ENCODE peak calls at places on chromosomes 11 and 22, in seven cellular contexts. One of them, this sample, is unnamed.

GRCh38 chr11:12706531-12707499 is 32.6 kb downstream of the TEAD1 start:
- DNase-seq in PC-3: no peak
- DNase-seq in transverse colon: peak
- DNase-seq in heart right ventricle: peak
- DNase-seq in ovary: peak
- DNase-seq in adrenal gland: peak
- DNase-seq in right cardiac atrium: peak
- DNase-seq in this sample: no peak

GRCh38 chr11:1656670-1657069 is 27.1 kb downstream of the KRTAP5-5 start:
- DNase-seq in heart right ventricle: no peak
- DNase-seq in adrenal gland: no peak
- DNase-seq in ovary: no peak
- DNase-seq in PC-3: no peak
- DNase-seq in transverse colon: no peak
- DNase-seq in right cardiac atrium: no peak
- DNase-seq in this sample: no peak

GRCh38 chr11:11011617-11012016 is 153.8 kb upstream of the ZBED5 start:
- DNase-seq in PC-3: no peak
- DNase-seq in ovary: no peak
- DNase-seq in transverse colon: no peak
- DNase-seq in adrenal gland: no peak
- DNase-seq in right cardiac atrium: no peak
- DNase-seq in heart right ventricle: no peak
- DNase-seq in this sample: no peak

GRCh38 chr22:20396639-20397038 is 2.7 kb downstream of the ZNF74 start:
- DNase-seq in right cardiac atrium: no peak
- DNase-seq in ovary: no peak
- DNase-seq in heart right ventricle: no peak
- DNase-seq in transverse colon: no peak
- DNase-seq in adrenal gland: no peak
- DNase-seq in PC-3: no peak
- DNase-seq in this sample: no peak

GRCh38 chr11:94851864-94852581 is 83.9 kb downstream of the AMOTL1 start:
- DNase-seq in adrenal gland: no peak
- DNase-seq in ovary: no peak
- DNase-seq in transverse colon: no peak
- DNase-seq in right cardiac atrium: no peak
- DNase-seq in heart right ventricle: no peak
- DNase-seq in PC-3: peak
- DNase-seq in this sample: peak

GRCh38 chr11:111604392-111605009 is 2.3 kb downstream of the SIK2 start:
- DNase-seq in right cardiac atrium: no peak
- DNase-seq in ovary: no peak
- DNase-seq in PC-3: peak
- DNase-seq in heart right ventricle: no peak
- DNase-seq in transverse colon: no peak
- DNase-seq in adrenal gland: no peak
- DNase-seq in this sample: no peak

GRCh38 chr11:72004515-72005346 is 6.0 kb downstream of the IL18BP start:
- DNase-seq in adrenal gland: no peak
- DNase-seq in PC-3: no peak
- DNase-seq in transverse colon: no peak
- DNase-seq in ovary: no peak
- DNase-seq in right cardiac atrium: no peak
- DNase-seq in heart right ventricle: no peak
- DNase-seq in this sample: no peak

GRCh38 chr11:111735262-111736116 is 30.7 kb downstream of the PPP2R1B start:
- DNase-seq in transverse colon: peak
- DNase-seq in heart right ventricle: peak
- DNase-seq in right cardiac atrium: peak
- DNase-seq in PC-3: peak
- DNase-seq in ovary: peak
- DNase-seq in adrenal gland: peak
- DNase-seq in this sample: peak

GRCh38 chr22:19085233-19086043 is 36.8 kb downstream of the DGCR2 start:
- DNase-seq in ovary: no peak
- DNase-seq in transverse colon: no peak
- DNase-seq in PC-3: peak
- DNase-seq in right cardiac atrium: no peak
- DNase-seq in heart right ventricle: no peak
- DNase-seq in adrenal gland: no peak
- DNase-seq in this sample: no peak

GRCh38 chr11:8360086-8360828 is 96.6 kb upstream of the LMO1 start:
- DNase-seq in transverse colon: no peak
- DNase-seq in right cardiac atrium: no peak
- DNase-seq in ovary: no peak
- DNase-seq in adrenal gland: no peak
- DNase-seq in PC-3: no peak
- DNase-seq in heart right ventricle: no peak
- DNase-seq in this sample: no peak

GRCh38 chr11:117980280-117980679 is 5.9 kb upstream of the IL10RA start:
- DNase-seq in heart right ventricle: no peak
- DNase-seq in transverse colon: no peak
- DNase-seq in right cardiac atrium: no peak
- DNase-seq in ovary: no peak
- DNase-seq in PC-3: no peak
- DNase-seq in adrenal gland: no peak
- DNase-seq in this sample: peak
- H3K27ac ChIP-seq in heart right ventricle: no peak
- H3K27ac ChIP-seq in transverse colon: peak
- H3K27ac ChIP-seq in right cardiac atrium: no peak
- H3K27ac ChIP-seq in ovary: no peak
- H3K27ac ChIP-seq in PC-3: no peak
- H3K27ac ChIP-seq in adrenal gland: no peak
- H3K27ac ChIP-seq in this sample: no peak

GRCh38 chr22:30717952-30718351 is 23.3 kb downstream of the OSBP2 start:
- DNase-seq in PC-3: no peak
- DNase-seq in right cardiac atrium: no peak
- DNase-seq in adrenal gland: no peak
- DNase-seq in ovary: no peak
- DNase-seq in heart right ventricle: no peak
- DNase-seq in transverse colon: no peak
- DNase-seq in this sample: no peak
- H3K27ac ChIP-seq in PC-3: peak
- H3K27ac ChIP-seq in right cardiac atrium: no peak
- H3K27ac ChIP-seq in adrenal gland: peak
- H3K27ac ChIP-seq in ovary: no peak
- H3K27ac ChIP-seq in heart right ventricle: no peak
- H3K27ac ChIP-seq in transverse colon: no peak
- H3K27ac ChIP-seq in this sample: peak

GRCh38 chr11:75024764-75025211 is 36.1 kb downstream of the NEU3 start:
- DNase-seq in heart right ventricle: no peak
- DNase-seq in transverse colon: no peak
- DNase-seq in PC-3: no peak
- DNase-seq in adrenal gland: peak
- DNase-seq in ovary: no peak
- DNase-seq in right cardiac atrium: no peak
- DNase-seq in this sample: no peak
- H3K27ac ChIP-seq in heart right ventricle: no peak
- H3K27ac ChIP-seq in transverse colon: no peak
- H3K27ac ChIP-seq in PC-3: no peak
- H3K27ac ChIP-seq in adrenal gland: peak
- H3K27ac ChIP-seq in ovary: no peak
- H3K27ac ChIP-seq in right cardiac atrium: no peak
- H3K27ac ChIP-seq in this sample: no peak

DNA sequence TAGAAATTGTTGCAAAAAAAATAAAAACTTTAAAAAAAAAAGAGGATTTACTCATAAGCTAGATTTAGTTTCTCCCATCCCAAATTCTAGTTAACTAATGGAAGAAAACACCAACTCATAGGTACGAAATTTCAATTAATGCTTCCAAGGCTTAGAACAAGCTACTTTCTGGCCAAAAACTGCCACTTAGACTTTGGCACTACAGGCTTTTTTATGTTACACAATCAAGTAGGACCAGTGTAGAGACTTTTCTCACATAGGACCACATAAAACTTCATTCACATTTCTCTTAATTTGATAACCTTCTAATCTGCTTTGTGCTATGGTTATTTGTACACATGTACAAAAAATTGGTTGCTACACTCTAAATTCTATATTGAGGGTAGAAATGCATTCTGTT is 3.1 kb downstream of the ST13 start:
- DNase-seq in transverse colon: no peak
- DNase-seq in PC-3: no peak
- DNase-seq in adrenal gland: no peak
- DNase-seq in heart right ventricle: no peak
- DNase-seq in right cardiac atrium: no peak
- DNase-seq in ovary: no peak
- DNase-seq in this sample: no peak
- H3K27ac ChIP-seq in transverse colon: peak
- H3K27ac ChIP-seq in PC-3: no peak
- H3K27ac ChIP-seq in adrenal gland: no peak
- H3K27ac ChIP-seq in heart right ventricle: no peak
- H3K27ac ChIP-seq in right cardiac atrium: no peak
- H3K27ac ChIP-seq in ovary: no peak
- H3K27ac ChIP-seq in this sample: no peak

GRCh38 chr11:65181569-65182257 is at the start of gene CAPN1:
- DNase-seq in PC-3: peak
- DNase-seq in adrenal gland: peak
- DNase-seq in heart right ventricle: peak
- DNase-seq in ovary: peak
- DNase-seq in transverse colon: peak
- DNase-seq in right cardiac atrium: peak
- DNase-seq in this sample: peak

GRCh38 chr11:65183201-65183891 is 1.6 kb downstream of the CAPN1 start:
- DNase-seq in PC-3: peak
- DNase-seq in heart right ventricle: no peak
- DNase-seq in ovary: no peak
- DNase-seq in adrenal gland: no peak
- DNase-seq in right cardiac atrium: no peak
- DNase-seq in transverse colon: peak
- DNase-seq in this sample: peak

GRCh38 chr11:65184146-65184545 is 2.4 kb downstream of the CAPN1 start:
- DNase-seq in right cardiac atrium: peak
- DNase-seq in adrenal gland: no peak
- DNase-seq in heart right ventricle: no peak
- DNase-seq in PC-3: no peak
- DNase-seq in ovary: no peak
- DNase-seq in transverse colon: no peak
- DNase-seq in this sample: no peak

GRCh38 chr11:65180877-65181568 is 705 bp upstream of the CAPN1 start:
- DNase-seq in heart right ventricle: peak
- DNase-seq in right cardiac atrium: peak
- DNase-seq in adrenal gland: peak
- DNase-seq in PC-3: peak
- DNase-seq in transverse colon: peak
- DNase-seq in ovary: peak
- DNase-seq in this sample: no peak

DNA sequence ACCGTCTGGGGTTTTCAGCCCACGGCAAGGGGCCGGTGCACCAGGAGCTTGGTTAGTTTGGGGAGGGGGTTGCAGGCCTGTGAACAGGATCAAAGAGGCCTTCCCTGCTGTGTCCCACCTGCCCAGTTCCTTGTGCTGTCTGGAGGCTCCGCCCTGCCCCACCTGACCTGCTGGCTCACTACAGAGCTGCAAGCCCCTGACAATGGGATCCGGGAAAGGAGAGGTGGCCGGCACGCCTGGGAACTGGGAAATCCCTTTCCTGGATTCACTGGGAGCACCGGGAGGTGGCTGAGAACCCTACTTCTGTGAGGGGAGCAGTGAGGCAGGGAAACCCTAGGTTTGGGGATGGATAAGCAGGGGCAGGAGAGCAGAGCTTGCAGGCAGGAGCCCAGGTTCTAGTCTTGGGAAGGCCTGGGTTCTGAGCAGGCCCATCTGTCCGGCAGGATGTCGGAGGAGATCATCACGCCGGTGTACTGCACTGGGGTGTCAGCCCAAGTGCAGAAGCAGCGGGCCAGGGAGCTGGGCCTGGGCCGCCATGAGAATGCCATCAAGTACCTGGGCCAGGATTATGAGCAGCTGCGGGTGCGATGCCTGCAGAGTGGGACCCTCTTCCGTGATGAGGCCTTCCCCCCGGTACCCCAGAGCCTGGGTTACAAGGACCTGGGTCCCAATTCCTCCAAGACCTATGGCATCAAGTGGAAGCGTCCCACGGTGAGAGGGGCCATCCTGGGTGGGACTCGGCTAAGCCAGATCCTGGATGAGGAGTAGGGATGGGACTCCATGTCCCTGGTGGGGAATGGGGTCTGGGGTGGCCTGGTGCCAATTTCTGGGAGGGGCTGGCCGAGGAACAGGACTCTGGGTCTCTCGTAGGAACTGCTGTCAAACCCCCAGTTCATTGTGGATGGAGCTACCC is 786 bp downstream of the CAPN1 start:
- DNase-seq in PC-3: peak
- DNase-seq in heart right ventricle: peak
- DNase-seq in ovary: peak
- DNase-seq in transverse colon: peak
- DNase-seq in adrenal gland: peak
- DNase-seq in right cardiac atrium: peak
- DNase-seq in this sample: no peak
- H3K27ac ChIP-seq in PC-3: peak
- H3K27ac ChIP-seq in heart right ventricle: peak
- H3K27ac ChIP-seq in ovary: peak
- H3K27ac ChIP-seq in transverse colon: peak
- H3K27ac ChIP-seq in adrenal gland: peak
- H3K27ac ChIP-seq in right cardiac atrium: peak
- H3K27ac ChIP-seq in this sample: peak

GRCh38 chr11:83000381-83000780 is 71.3 kb downstream of the RAB30 start:
- DNase-seq in PC-3: no peak
- DNase-seq in ovary: no peak
- DNase-seq in transverse colon: no peak
- DNase-seq in adrenal gland: no peak
- DNase-seq in heart right ventricle: no peak
- DNase-seq in right cardiac atrium: no peak
- DNase-seq in this sample: no peak
- H3K27ac ChIP-seq in PC-3: no peak
- H3K27ac ChIP-seq in ovary: no peak
- H3K27ac ChIP-seq in transverse colon: no peak
- H3K27ac ChIP-seq in adrenal gland: no peak
- H3K27ac ChIP-seq in heart right ventricle: no peak
- H3K27ac ChIP-seq in right cardiac atrium: no peak
- H3K27ac ChIP-seq in this sample: no peak

DNA sequence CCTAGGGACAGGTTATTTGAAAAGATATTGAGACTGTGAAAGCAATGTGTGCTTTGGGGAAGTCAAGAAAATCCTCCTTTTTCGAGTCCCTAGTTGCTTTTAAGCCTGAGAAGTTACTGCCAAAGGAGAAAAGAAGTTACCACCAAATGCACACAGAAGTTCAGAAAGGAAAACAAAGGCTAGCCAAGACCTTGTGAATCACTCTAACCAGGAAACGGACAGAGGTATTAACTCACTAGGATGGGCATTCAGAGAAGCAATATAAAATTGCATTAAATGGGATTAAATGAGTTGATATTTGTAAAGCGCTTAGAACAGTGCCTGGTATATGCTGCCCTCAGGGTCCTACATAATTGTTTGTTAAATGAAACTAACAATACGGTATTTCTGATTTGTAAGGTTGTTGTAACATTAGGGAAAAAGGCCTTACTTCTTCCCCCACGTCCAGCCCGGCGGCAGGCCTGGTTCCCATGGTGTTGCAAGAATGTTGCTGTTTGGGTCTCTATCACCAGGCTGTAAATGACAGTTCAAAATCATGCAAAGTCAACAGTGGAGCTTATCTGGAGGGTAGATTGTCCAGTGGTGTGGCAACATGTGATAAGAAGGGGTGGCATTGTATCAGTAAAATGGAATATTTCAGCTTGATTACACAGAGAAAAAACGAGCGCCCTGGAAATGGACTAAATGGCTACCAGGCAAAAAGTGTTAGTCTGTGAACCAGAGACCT is 7.1 kb downstream of the TMA7B start:
- DNase-seq in right cardiac atrium: no peak
- DNase-seq in ovary: no peak
- DNase-seq in heart right ventricle: no peak
- DNase-seq in PC-3: peak
- DNase-seq in adrenal gland: no peak
- DNase-seq in transverse colon: peak
- DNase-seq in this sample: no peak
- H3K27ac ChIP-seq in right cardiac atrium: no peak
- H3K27ac ChIP-seq in ovary: no peak
- H3K27ac ChIP-seq in heart right ventricle: no peak
- H3K27ac ChIP-seq in PC-3: no peak
- H3K27ac ChIP-seq in adrenal gland: no peak
- H3K27ac ChIP-seq in transverse colon: peak
- H3K27ac ChIP-seq in this sample: peak

This sample was measured in epithelial cell of prostate.